ENCODE peak calls at places on chromosome 11, in four cellular contexts. I, R, Y and N are unnamed samples.

GRCh38 chr11:66787934-66788758 is 55.1 kb upstream of the RCE1 start:
- DNase-seq in I (no peak), R (no peak), Y (no peak), N (no peak)

GRCh38 chr11:126716456-126717083 is 284.0 kb downstream of the KIRREL3 start:
- DNase-seq in I (peak), R (peak), Y (no peak), N (no peak)

GRCh38 chr11:36056160-36056751 is 112.4 kb downstream of the LDLRAD3 start:
- DNase-seq in I (no peak), R (peak), Y (no peak), N (no peak)

GRCh38 chr11:116707746-116708145 is 65.0 kb downstream of the BUD13 start:
- DNase-seq in I (no peak), R (no peak), Y (no peak), N (peak)

GRCh38 chr11:120209750-120210650 is 832 bp upstream of the OAF start:
- DNase-seq in I (no peak), R (no peak), Y (no peak), N (no peak)

GRCh38 chr11:13343067-13343466 is 65.5 kb downstream of the BMAL1 start:
- DNase-seq in I (no peak), R (no peak), Y (no peak), N (no peak)

GRCh38 chr11:111200010-111200534 is 45.5 kb upstream of the POU2AF2 start:
- DNase-seq in I (no peak), R (no peak), Y (no peak), N (no peak)

GRCh38 chr11:68948948-68949347 is 31.8 kb downstream of the MRGPRD start:
- DNase-seq in I (no peak), R (no peak), Y (no peak), N (no peak)

GRCh38 chr11:58573451-58574104 is 2.1 kb downstream of the LPXN start:
- DNase-seq in I (no peak), R (no peak), Y (no peak), N (no peak)

GRCh38 chr11:62186195-62186594 is 3.8 kb upstream of the SCGB1D1 start:
- DNase-seq in I (no peak), R (no peak), Y (no peak), N (no peak)

GRCh38 chr11:114088836-114089235 is 29.3 kb downstream of the ZBTB16 start:
- DNase-seq in I (no peak), R (no peak), Y (no peak), N (no peak)